ENCODE peak calls at places on chromosomes 6 and 20, in nine cellular contexts. One of them, this sample, is unnamed.
A peak's percentile ranks its signal among the peaks of the same experiment; 100 is the strongest.

GRCh38 chr6:52389626-52390360 is 27.8 kb downstream of the PAQR8 start:
- DNase-seq in H1: no peak
- DNase-seq in HCT116: peak; percentile 48
- DNase-seq in upper lobe of left lung: peak; percentile 45
- DNase-seq in stomach: peak; percentile 89
- DNase-seq in GM23338: no peak
- DNase-seq in esophagus muscularis mucosa: no peak
- DNase-seq in breast epithelium: no peak
- DNase-seq in HepG2: peak; percentile 94
- DNase-seq in this sample: peak; percentile 66

GRCh38 chr6:17394192-17394611 is 807 bp downstream of the CAP2 start:
- DNase-seq in H1: peak; percentile 64
- DNase-seq in HCT116: peak; percentile 64
- DNase-seq in upper lobe of left lung: peak; percentile 49
- DNase-seq in stomach: peak; percentile 28
- DNase-seq in GM23338: peak; percentile 87
- DNase-seq in esophagus muscularis mucosa: no peak
- DNase-seq in breast epithelium: no peak
- DNase-seq in HepG2: peak; percentile 71
- DNase-seq in this sample: no peak

GRCh38 chr20:9332783-9333482 is 181.5 kb upstream of the LAMP5 start:
- DNase-seq in H1: no peak
- DNase-seq in HCT116: no peak
- DNase-seq in upper lobe of left lung: no peak
- DNase-seq in stomach: no peak
- DNase-seq in GM23338: no peak
- DNase-seq in esophagus muscularis mucosa: no peak
- DNase-seq in breast epithelium: no peak
- DNase-seq in HepG2: no peak
- DNase-seq in this sample: no peak

GRCh38 chr6:111623046-111623718 is 17.5 kb upstream of the TRAF3IP2 start:
- DNase-seq in H1: no peak
- DNase-seq in HCT116: no peak
- DNase-seq in upper lobe of left lung: no peak
- DNase-seq in stomach: no peak
- DNase-seq in GM23338: no peak
- DNase-seq in esophagus muscularis mucosa: no peak
- DNase-seq in breast epithelium: no peak
- DNase-seq in HepG2: no peak
- DNase-seq in this sample: no peak

GRCh38 chr6:75334266-75335040 is 49.9 kb upstream of the TMEM30A start:
- DNase-seq in H1: peak; percentile 59
- DNase-seq in HCT116: no peak
- DNase-seq in upper lobe of left lung: peak; percentile 56
- DNase-seq in stomach: no peak
- DNase-seq in GM23338: peak; percentile 98
- DNase-seq in esophagus muscularis mucosa: no peak
- DNase-seq in breast epithelium: no peak
- DNase-seq in HepG2: no peak
- DNase-seq in this sample: no peak

GRCh38 chr20:57908691-57909090 is 198.9 kb upstream of the PMEPA1 start:
- DNase-seq in H1: no peak
- DNase-seq in HCT116: no peak
- DNase-seq in upper lobe of left lung: no peak
- DNase-seq in stomach: no peak
- DNase-seq in GM23338: no peak
- DNase-seq in esophagus muscularis mucosa: no peak
- DNase-seq in breast epithelium: no peak
- DNase-seq in HepG2: no peak
- DNase-seq in this sample: no peak

GRCh38 chr6:158467923-158468322 is 92.0 kb upstream of the TMEM181 start:
- DNase-seq in H1: peak; percentile 54
- DNase-seq in HCT116: no peak
- DNase-seq in upper lobe of left lung: no peak
- DNase-seq in stomach: peak; percentile 46
- DNase-seq in GM23338: peak; percentile 73
- DNase-seq in esophagus muscularis mucosa: no peak
- DNase-seq in breast epithelium: no peak
- DNase-seq in HepG2: no peak
- DNase-seq in this sample: no peak

GRCh38 chr20:1871807-1872455 is 23.3 kb upstream of the SIRPA start:
- DNase-seq in H1: no peak
- DNase-seq in HCT116: no peak
- DNase-seq in upper lobe of left lung: no peak
- DNase-seq in stomach: no peak
- DNase-seq in GM23338: no peak
- DNase-seq in esophagus muscularis mucosa: no peak
- DNase-seq in breast epithelium: no peak
- DNase-seq in HepG2: no peak
- DNase-seq in this sample: no peak

GRCh38 chr6:121520337-121521163 is 85.1 kb downstream of the GJA1 start:
- DNase-seq in H1: no peak
- DNase-seq in HCT116: no peak
- DNase-seq in upper lobe of left lung: no peak
- DNase-seq in stomach: no peak
- DNase-seq in GM23338: peak; percentile 50
- DNase-seq in esophagus muscularis mucosa: no peak
- DNase-seq in breast epithelium: no peak
- DNase-seq in HepG2: no peak
- DNase-seq in this sample: no peak

GRCh38 chr6:12851123-12851695 is 134.6 kb downstream of the PHACTR1 start:
- DNase-seq in H1: no peak
- DNase-seq in HCT116: no peak
- DNase-seq in upper lobe of left lung: no peak
- DNase-seq in stomach: no peak
- DNase-seq in GM23338: peak; percentile 54
- DNase-seq in esophagus muscularis mucosa: peak; percentile 10
- DNase-seq in breast epithelium: no peak
- DNase-seq in HepG2: no peak
- DNase-seq in this sample: no peak

DNA sequence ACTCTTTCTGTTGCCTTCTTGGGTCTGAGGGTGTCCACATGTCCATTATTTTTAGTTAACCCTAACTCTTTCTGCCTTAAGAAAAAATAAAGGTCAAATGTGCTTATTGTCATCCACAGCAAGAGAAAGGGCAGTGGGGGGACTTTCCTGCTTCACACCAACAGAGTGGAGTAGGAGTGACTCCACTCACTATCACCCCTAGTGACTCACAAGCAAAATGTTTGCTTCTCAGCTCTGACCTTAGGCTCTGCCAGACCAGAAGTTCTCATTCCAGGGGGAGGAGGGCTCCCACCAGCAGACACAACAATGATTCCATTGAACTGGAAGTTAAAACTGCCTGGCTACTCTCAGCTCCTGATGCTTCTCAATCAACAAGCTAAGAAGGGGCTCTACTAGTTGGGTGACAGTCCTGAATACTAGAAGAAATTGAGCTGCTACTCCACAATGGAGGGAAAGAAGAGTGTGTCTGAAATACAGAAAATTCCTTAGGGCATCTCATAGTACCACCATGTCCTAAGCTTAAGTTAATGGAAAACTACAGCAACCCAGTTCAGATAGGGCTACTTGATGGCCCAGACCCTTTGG is 83.9 kb upstream of the AFDN start:
- DNase-seq in H1: no peak
- DNase-seq in HCT116: peak; percentile 0
- DNase-seq in upper lobe of left lung: no peak
- DNase-seq in stomach: no peak
- DNase-seq in GM23338: peak; percentile 38
- DNase-seq in esophagus muscularis mucosa: no peak
- DNase-seq in breast epithelium: no peak
- DNase-seq in HepG2: peak; percentile 97
- DNase-seq in this sample: no peak
- TF ChIP-seq POLR2AphosphoS5 in H1: no peak
- TF ChIP-seq POLR2AphosphoS5 in HCT116: no peak
- TF ChIP-seq POLR2AphosphoS5 in upper lobe of left lung: no peak
- TF ChIP-seq POLR2AphosphoS5 in stomach: no peak
- TF ChIP-seq POLR2AphosphoS5 in GM23338: no peak
- TF ChIP-seq POLR2AphosphoS5 in esophagus muscularis mucosa: no peak
- TF ChIP-seq POLR2AphosphoS5 in breast epithelium: no peak
- TF ChIP-seq POLR2AphosphoS5 in HepG2: no peak
- TF ChIP-seq POLR2AphosphoS5 in this sample: no peak

GRCh38 chr6:142763205-142763604 is 181.8 kb downstream of the HIVEP2 start:
- DNase-seq in H1: no peak
- DNase-seq in HCT116: no peak
- DNase-seq in upper lobe of left lung: no peak
- DNase-seq in stomach: no peak
- DNase-seq in GM23338: no peak
- DNase-seq in esophagus muscularis mucosa: no peak
- DNase-seq in breast epithelium: no peak
- DNase-seq in HepG2: no peak
- DNase-seq in this sample: no peak
- H3K27ac ChIP-seq in H1: no peak overlapping the region
- H3K27ac ChIP-seq in HCT116: no peak overlapping the region
- H3K27ac ChIP-seq in upper lobe of left lung: no peak overlapping the region
- H3K27ac ChIP-seq in stomach: no peak overlapping the region
- H3K27ac ChIP-seq in GM23338: no peak overlapping the region
- H3K27ac ChIP-seq in esophagus muscularis mucosa: no peak overlapping the region
- H3K27ac ChIP-seq in breast epithelium: no peak overlapping the region
- H3K27ac ChIP-seq in HepG2: no peak overlapping the region
- H3K27ac ChIP-seq in this sample: no peak overlapping the region

GRCh38 chr6:150416120-150416519 is 47.3 kb downstream of the IYD start:
- DNase-seq in H1: no peak
- DNase-seq in HCT116: no peak
- DNase-seq in upper lobe of left lung: no peak
- DNase-seq in stomach: no peak
- DNase-seq in GM23338: no peak
- DNase-seq in esophagus muscularis mucosa: no peak
- DNase-seq in breast epithelium: no peak
- DNase-seq in HepG2: no peak
- DNase-seq in this sample: no peak

GRCh38 chr6:150420428-150420827 is 51.6 kb downstream of the IYD start:
- DNase-seq in H1: no peak
- DNase-seq in HCT116: no peak
- DNase-seq in upper lobe of left lung: no peak
- DNase-seq in stomach: no peak
- DNase-seq in GM23338: no peak
- DNase-seq in esophagus muscularis mucosa: no peak
- DNase-seq in breast epithelium: no peak
- DNase-seq in HepG2: no peak
- DNase-seq in this sample: no peak

GRCh38 chr6:150417247-150417646 is 48.4 kb downstream of the IYD start:
- DNase-seq in H1: no peak
- DNase-seq in HCT116: no peak
- DNase-seq in upper lobe of left lung: no peak
- DNase-seq in stomach: no peak
- DNase-seq in GM23338: no peak
- DNase-seq in esophagus muscularis mucosa: no peak
- DNase-seq in breast epithelium: no peak
- DNase-seq in HepG2: no peak
- DNase-seq in this sample: no peak

GRCh38 chr6:150418825-150419594 is 50.2 kb downstream of the IYD start:
- DNase-seq in H1: peak; percentile 75
- DNase-seq in HCT116: peak; percentile 61
- DNase-seq in upper lobe of left lung: peak; percentile 53
- DNase-seq in stomach: peak; percentile 71
- DNase-seq in GM23338: peak; percentile 84
- DNase-seq in esophagus muscularis mucosa: peak; percentile 95
- DNase-seq in breast epithelium: no peak
- DNase-seq in HepG2: peak; percentile 21
- DNase-seq in this sample: no peak

DNA sequence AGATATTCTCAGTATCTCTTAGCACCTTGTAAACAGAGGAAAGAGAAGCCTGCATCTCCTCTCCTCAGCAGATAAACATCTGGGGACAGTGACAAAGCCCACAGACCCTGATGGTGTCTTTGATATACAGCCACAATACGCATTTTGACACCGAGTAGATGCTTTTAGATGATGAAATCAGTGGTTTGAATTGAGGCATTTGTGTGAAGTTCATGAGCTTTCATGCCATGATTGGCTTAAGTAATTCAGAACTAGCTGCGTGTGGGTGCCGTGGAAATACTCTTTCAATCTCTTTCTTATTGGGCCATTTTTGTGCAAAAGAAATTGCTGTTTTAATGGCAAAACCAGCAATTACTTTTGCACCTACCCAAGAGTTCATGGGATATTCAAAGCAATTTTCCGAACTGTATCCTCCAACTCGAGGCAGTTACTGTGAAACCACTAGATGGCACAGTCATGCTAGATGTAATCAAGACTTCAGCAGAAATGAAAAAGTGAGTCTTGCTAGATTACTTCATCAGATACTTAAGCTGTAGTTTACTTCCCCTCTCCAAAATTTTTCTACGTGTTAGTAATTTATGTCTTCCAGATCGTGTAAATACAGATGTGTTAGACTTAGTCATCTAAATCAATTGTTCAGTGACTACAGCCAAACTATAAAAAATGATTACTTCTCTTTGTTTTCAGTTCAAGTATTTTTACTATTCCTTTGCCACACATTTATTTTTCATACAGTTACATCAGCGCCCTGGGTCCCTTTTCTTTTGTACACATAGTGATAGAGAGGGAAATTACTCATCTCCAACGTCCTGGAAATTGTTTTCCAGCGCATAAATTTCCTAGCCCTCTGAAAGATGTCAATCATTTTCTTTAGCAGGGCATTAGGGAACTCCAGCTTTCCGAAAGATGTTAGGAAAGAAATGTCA is 49.4 kb downstream of the IYD start:
- DNase-seq in H1: no peak
- DNase-seq in HCT116: peak; percentile 88
- DNase-seq in upper lobe of left lung: no peak
- DNase-seq in stomach: no peak
- DNase-seq in GM23338: peak; percentile 78
- DNase-seq in esophagus muscularis mucosa: no peak
- DNase-seq in breast epithelium: no peak
- DNase-seq in HepG2: peak; percentile 63
- DNase-seq in this sample: no peak
- TF ChIP-seq POLR2AphosphoS5 in H1: no peak
- TF ChIP-seq POLR2AphosphoS5 in HCT116: no peak
- TF ChIP-seq POLR2AphosphoS5 in upper lobe of left lung: peak; percentile 18
- TF ChIP-seq POLR2AphosphoS5 in stomach: peak; percentile 29
- TF ChIP-seq POLR2AphosphoS5 in GM23338: no peak
- TF ChIP-seq POLR2AphosphoS5 in esophagus muscularis mucosa: no peak
- TF ChIP-seq POLR2AphosphoS5 in breast epithelium: no peak
- TF ChIP-seq POLR2AphosphoS5 in HepG2: no peak
- TF ChIP-seq POLR2AphosphoS5 in this sample: no peak

DNA sequence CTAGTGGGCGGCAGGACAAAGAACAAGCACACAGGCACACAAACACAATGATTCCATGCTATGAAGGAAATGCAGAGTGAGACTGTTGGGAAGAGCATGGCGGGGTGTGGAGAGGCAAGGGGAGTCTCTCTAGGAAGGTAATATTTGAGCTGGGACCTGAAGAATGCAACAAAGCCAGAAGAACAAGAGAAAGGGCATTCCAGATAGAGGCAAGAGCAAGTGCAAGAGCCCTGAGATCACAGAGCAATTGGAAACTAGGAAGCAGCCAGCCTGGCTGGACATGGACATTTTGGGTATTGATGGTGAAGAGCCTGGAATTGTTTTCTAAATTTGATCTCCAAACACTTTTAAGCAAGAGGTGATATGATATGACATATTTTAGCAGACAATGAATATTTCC is 15.4 kb downstream of the SRXN1 start:
- DNase-seq in H1: no peak
- DNase-seq in HCT116: no peak
- DNase-seq in upper lobe of left lung: no peak
- DNase-seq in stomach: no peak
- DNase-seq in GM23338: no peak
- DNase-seq in esophagus muscularis mucosa: no peak
- DNase-seq in breast epithelium: no peak
- DNase-seq in HepG2: no peak
- DNase-seq in this sample: no peak
- H3K27ac ChIP-seq in H1: no peak overlapping the region
- H3K27ac ChIP-seq in HCT116: no peak overlapping the region
- H3K27ac ChIP-seq in upper lobe of left lung: no peak overlapping the region
- H3K27ac ChIP-seq in stomach: no peak overlapping the region
- H3K27ac ChIP-seq in GM23338: no peak overlapping the region
- H3K27ac ChIP-seq in esophagus muscularis mucosa: no peak overlapping the region
- H3K27ac ChIP-seq in breast epithelium: no peak overlapping the region
- H3K27ac ChIP-seq in HepG2: no peak overlapping the region
- H3K27ac ChIP-seq in this sample: no peak overlapping the region

This sample was measured in suprapubic skin.